ENCODE peak calls at places on chromosomes 16 and 17, in six cellular contexts. One of them, this sample, is unnamed.

GRCh38 chr17:49604314-49604869 is 28.7 kb downstream of the NXPH3 start:
- DNase-seq in WERI-Rb-1: no peak
- DNase-seq in heart right ventricle: no peak
- DNase-seq in ovary: no peak
- DNase-seq in tibial artery: no peak
- DNase-seq in lower lobe of right lung: no peak
- DNase-seq in this sample: no peak

GRCh38 chr17:26818736-26819135 is 475.2 kb upstream of the WSB1 start:
- DNase-seq in WERI-Rb-1: no peak
- DNase-seq in heart right ventricle: no peak
- DNase-seq in ovary: no peak
- DNase-seq in tibial artery: no peak
- DNase-seq in lower lobe of right lung: no peak
- DNase-seq in this sample: no peak

GRCh38 chr17:73595068-73595865 is 49.0 kb downstream of the SDK2 start:
- DNase-seq in WERI-Rb-1: peak
- DNase-seq in heart right ventricle: peak
- DNase-seq in ovary: no peak
- DNase-seq in tibial artery: no peak
- DNase-seq in lower lobe of right lung: peak
- DNase-seq in this sample: no peak

GRCh38 chr17:21061971-21062526 is 19.2 kb upstream of the USP22 start:
- DNase-seq in WERI-Rb-1: no peak
- DNase-seq in heart right ventricle: no peak
- DNase-seq in ovary: no peak
- DNase-seq in tibial artery: no peak
- DNase-seq in lower lobe of right lung: no peak
- DNase-seq in this sample: no peak

GRCh38 chr17:82051776-82052637 is at the start of the genes GPS1 and RFNG:
- DNase-seq in WERI-Rb-1: peak
- DNase-seq in heart right ventricle: peak
- DNase-seq in ovary: peak
- DNase-seq in tibial artery: peak
- DNase-seq in lower lobe of right lung: peak
- DNase-seq in this sample: no peak

GRCh38 chr16:81873843-81874752 is 95.0 kb downstream of the PLCG2 start:
- DNase-seq in WERI-Rb-1: peak
- DNase-seq in heart right ventricle: peak
- DNase-seq in ovary: no peak
- DNase-seq in tibial artery: peak
- DNase-seq in lower lobe of right lung: peak
- DNase-seq in this sample: peak

GRCh38 chr16:12171206-12171605 is 194.7 kb downstream of the SNX29 start:
- DNase-seq in WERI-Rb-1: no peak
- DNase-seq in heart right ventricle: no peak
- DNase-seq in ovary: no peak
- DNase-seq in tibial artery: no peak
- DNase-seq in lower lobe of right lung: no peak
- DNase-seq in this sample: no peak

GRCh38 chr16:54033747-54034146 is 252.8 kb downstream of the IRX3 start:
- DNase-seq in WERI-Rb-1: no peak
- DNase-seq in heart right ventricle: no peak
- DNase-seq in ovary: no peak
- DNase-seq in tibial artery: no peak
- DNase-seq in lower lobe of right lung: no peak
- DNase-seq in this sample: no peak

GRCh38 chr16:83967838-83968482 is at the start of gene NECAB2:
- DNase-seq in WERI-Rb-1: peak
- DNase-seq in heart right ventricle: peak
- DNase-seq in ovary: no peak
- DNase-seq in tibial artery: no peak
- DNase-seq in lower lobe of right lung: peak
- DNase-seq in this sample: no peak

GRCh38 chr16:69440236-69440635 is 15.8 kb downstream of the CYB5B start:
- DNase-seq in WERI-Rb-1: no peak
- DNase-seq in heart right ventricle: no peak
- DNase-seq in ovary: no peak
- DNase-seq in tibial artery: no peak
- DNase-seq in lower lobe of right lung: no peak
- DNase-seq in this sample: no peak

GRCh38 chr16:48561960-48562393 is 48.0 kb downstream of the N4BP1 start:
- DNase-seq in WERI-Rb-1: no peak
- DNase-seq in heart right ventricle: no peak
- DNase-seq in ovary: no peak
- DNase-seq in tibial artery: no peak
- DNase-seq in lower lobe of right lung: no peak
- DNase-seq in this sample: peak

GRCh38 chr16:75014318-75014717 is 15.5 kb downstream of the ZNRF1 start:
- DNase-seq in WERI-Rb-1: no peak
- DNase-seq in heart right ventricle: no peak
- DNase-seq in ovary: no peak
- DNase-seq in tibial artery: no peak
- DNase-seq in lower lobe of right lung: no peak
- DNase-seq in this sample: no peak

GRCh38 chr17:17766351-17767095 is 70.3 kb downstream of the SREBF1 start:
- DNase-seq in WERI-Rb-1: peak
- DNase-seq in heart right ventricle: no peak
- DNase-seq in ovary: no peak
- DNase-seq in tibial artery: no peak
- DNase-seq in lower lobe of right lung: no peak
- DNase-seq in this sample: no peak

GRCh38 chr17:58382108-58382884 is 30.3 kb upstream of the SUPT4H1 start:
- DNase-seq in WERI-Rb-1: no peak
- DNase-seq in heart right ventricle: no peak
- DNase-seq in ovary: no peak
- DNase-seq in tibial artery: no peak
- DNase-seq in lower lobe of right lung: no peak
- DNase-seq in this sample: no peak

GRCh38 chr16:56632848-56633365 is 448 bp downstream of the MT1M start:
- DNase-seq in WERI-Rb-1: no peak
- DNase-seq in heart right ventricle: no peak
- DNase-seq in ovary: no peak
- DNase-seq in tibial artery: no peak
- DNase-seq in lower lobe of right lung: no peak
- DNase-seq in this sample: no peak

GRCh38 chr16:56632160-56632847 is at the start of gene MT1M:
- DNase-seq in WERI-Rb-1: no peak
- DNase-seq in heart right ventricle: no peak
- DNase-seq in ovary: no peak
- DNase-seq in tibial artery: peak
- DNase-seq in lower lobe of right lung: peak
- DNase-seq in this sample: no peak

GRCh38 chr16:56631832-56632159 is 663 bp upstream of the MT1M start:
- DNase-seq in WERI-Rb-1: no peak
- DNase-seq in heart right ventricle: no peak
- DNase-seq in ovary: no peak
- DNase-seq in tibial artery: no peak
- DNase-seq in lower lobe of right lung: no peak
- DNase-seq in this sample: no peak

GRCh38 chr16:56634715-56635440 is 2.4 kb downstream of the MT1M start:
- DNase-seq in WERI-Rb-1: no peak
- DNase-seq in heart right ventricle: no peak
- DNase-seq in ovary: no peak
- DNase-seq in tibial artery: no peak
- DNase-seq in lower lobe of right lung: no peak
- DNase-seq in this sample: no peak

GRCh38 chr16:56633535-56633934 is 1.1 kb downstream of the MT1M start:
- DNase-seq in WERI-Rb-1: no peak
- DNase-seq in heart right ventricle: no peak
- DNase-seq in ovary: no peak
- DNase-seq in tibial artery: no peak
- DNase-seq in lower lobe of right lung: no peak
- DNase-seq in this sample: no peak
- H3K4me3 ChIP-seq in WERI-Rb-1: no peak
- H3K4me3 ChIP-seq in heart right ventricle: no peak
- H3K4me3 ChIP-seq in ovary: no peak
- H3K4me3 ChIP-seq in tibial artery: peak
- H3K4me3 ChIP-seq in lower lobe of right lung: peak
- H3K4me3 ChIP-seq in this sample: no peak

DNA sequence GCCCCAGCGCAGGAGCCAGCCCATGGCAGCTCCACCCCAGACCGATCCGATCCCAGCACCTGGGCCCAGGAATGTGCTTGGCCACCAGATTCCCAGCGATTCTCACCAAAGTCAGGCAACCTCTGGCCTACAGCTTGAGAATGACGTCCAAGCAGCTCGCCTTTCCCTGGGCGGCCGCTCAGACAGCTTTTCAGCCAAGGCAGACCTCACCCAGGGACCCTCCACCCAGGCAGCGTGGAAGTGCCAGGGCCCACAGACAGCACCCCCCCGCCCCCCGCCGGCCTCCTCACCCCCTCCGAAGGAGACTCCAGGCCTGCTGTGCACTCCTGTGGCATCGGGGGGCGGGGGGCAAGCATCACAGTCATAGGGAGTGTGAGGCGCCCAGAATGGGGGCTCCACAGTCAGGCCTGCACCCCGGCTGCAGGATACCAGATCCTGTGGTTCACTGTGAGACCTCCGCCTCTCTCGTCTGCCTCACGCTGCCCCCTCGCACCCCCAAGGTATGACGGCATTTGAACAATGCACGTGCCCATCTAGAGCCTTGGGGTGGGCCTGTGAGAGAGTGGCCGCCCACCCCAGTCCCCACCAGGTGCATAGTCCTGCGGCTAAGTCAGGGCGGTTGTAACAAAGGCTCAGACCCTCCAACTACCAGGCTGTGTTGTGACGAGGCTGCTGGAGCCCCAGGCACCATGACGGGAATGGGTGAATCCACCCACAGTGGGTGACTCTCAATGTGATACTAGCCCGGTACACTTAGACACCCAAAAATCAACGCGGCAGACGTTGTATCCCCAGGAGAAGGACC is 6.0 kb downstream of the CEP295NL start:
- DNase-seq in WERI-Rb-1: no peak
- DNase-seq in heart right ventricle: no peak
- DNase-seq in ovary: no peak
- DNase-seq in tibial artery: no peak
- DNase-seq in lower lobe of right lung: no peak
- DNase-seq in this sample: no peak
- H3K27ac ChIP-seq in WERI-Rb-1: no peak
- H3K27ac ChIP-seq in heart right ventricle: peak
- H3K27ac ChIP-seq in ovary: peak
- H3K27ac ChIP-seq in tibial artery: peak
- H3K27ac ChIP-seq in lower lobe of right lung: peak
- H3K27ac ChIP-seq in this sample: no peak

DNA sequence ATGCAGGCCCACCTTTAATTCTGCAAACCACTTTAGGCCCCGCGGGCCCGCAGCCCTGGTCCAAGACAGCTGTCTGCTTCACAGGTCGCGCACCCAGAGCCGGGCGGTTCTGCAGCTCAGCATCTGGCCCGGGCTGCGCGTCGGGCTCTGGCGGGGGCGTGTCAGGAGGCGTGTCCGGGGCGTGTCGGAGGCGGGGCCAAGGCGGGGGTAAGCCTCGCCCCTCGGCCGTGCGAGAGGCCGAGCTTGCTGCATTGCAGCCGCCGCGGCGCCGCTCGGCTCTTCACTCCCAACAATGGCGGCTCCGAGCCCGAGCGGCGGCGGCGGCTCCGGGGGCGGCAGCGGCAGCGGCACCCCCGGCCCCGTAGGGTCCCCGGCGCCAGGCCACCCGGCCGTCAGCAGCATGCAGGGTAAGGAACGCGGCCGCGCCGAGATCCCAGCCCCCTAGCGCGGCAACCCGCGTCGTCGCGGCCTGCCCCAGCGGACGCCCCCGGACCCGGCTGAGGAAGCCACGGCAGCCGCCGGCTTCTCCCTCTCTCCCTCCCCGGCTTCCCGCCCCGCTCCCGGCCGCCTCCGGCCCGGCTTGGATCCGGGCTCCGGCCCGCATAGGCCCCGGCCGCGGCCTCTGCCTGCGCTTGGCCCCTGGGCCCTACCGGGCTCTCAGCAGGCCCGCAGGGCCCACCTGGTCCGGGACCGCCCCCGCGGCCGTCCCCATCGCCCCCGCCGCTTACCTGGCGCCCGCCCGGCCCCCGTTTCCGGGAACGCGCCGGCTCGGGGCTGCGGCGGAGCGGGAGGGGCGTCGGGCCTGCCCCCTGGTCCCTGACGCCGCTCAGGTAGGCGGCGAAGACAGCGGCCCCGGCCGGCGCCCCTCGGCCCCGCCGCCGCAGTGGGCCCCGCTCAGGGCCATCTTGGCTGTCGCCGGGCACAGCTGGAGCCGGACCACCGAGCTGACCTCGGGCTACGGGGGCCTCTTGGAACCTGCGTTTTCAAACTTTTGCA is at the start of gene MAP2K4:
- DNase-seq in WERI-Rb-1: peak
- DNase-seq in heart right ventricle: peak
- DNase-seq in ovary: peak
- DNase-seq in tibial artery: peak
- DNase-seq in lower lobe of right lung: peak
- DNase-seq in this sample: peak
- TF ChIP-seq CTCF in WERI-Rb-1: no peak
- TF ChIP-seq CTCF in heart right ventricle: no peak
- TF ChIP-seq CTCF in ovary: no peak
- TF ChIP-seq CTCF in tibial artery: no peak
- TF ChIP-seq CTCF in lower lobe of right lung: no peak
- TF ChIP-seq CTCF in this sample: no peak

GRCh38 chr16:1979271-1980025 is 1.8 kb downstream of the NOXO1 start:
- DNase-seq in WERI-Rb-1: no peak
- DNase-seq in heart right ventricle: no peak
- DNase-seq in ovary: no peak
- DNase-seq in tibial artery: no peak
- DNase-seq in lower lobe of right lung: peak
- DNase-seq in this sample: no peak

GRCh38 chr16:1977875-1978268 is 3.4 kb downstream of the NOXO1 start:
- DNase-seq in WERI-Rb-1: no peak
- DNase-seq in heart right ventricle: no peak
- DNase-seq in ovary: no peak
- DNase-seq in tibial artery: no peak
- DNase-seq in lower lobe of right lung: peak
- DNase-seq in this sample: no peak

GRCh38 chr16:1980026-1980769 is 1.1 kb downstream of the NOXO1 start:
- DNase-seq in WERI-Rb-1: no peak
- DNase-seq in heart right ventricle: no peak
- DNase-seq in ovary: no peak
- DNase-seq in tibial artery: no peak
- DNase-seq in lower lobe of right lung: no peak
- DNase-seq in this sample: no peak

GRCh38 chr16:1976951-1977874 is 4.1 kb downstream of the NOXO1 start:
- DNase-seq in WERI-Rb-1: no peak
- DNase-seq in heart right ventricle: no peak
- DNase-seq in ovary: no peak
- DNase-seq in tibial artery: no peak
- DNase-seq in lower lobe of right lung: peak
- DNase-seq in this sample: no peak

DNA sequence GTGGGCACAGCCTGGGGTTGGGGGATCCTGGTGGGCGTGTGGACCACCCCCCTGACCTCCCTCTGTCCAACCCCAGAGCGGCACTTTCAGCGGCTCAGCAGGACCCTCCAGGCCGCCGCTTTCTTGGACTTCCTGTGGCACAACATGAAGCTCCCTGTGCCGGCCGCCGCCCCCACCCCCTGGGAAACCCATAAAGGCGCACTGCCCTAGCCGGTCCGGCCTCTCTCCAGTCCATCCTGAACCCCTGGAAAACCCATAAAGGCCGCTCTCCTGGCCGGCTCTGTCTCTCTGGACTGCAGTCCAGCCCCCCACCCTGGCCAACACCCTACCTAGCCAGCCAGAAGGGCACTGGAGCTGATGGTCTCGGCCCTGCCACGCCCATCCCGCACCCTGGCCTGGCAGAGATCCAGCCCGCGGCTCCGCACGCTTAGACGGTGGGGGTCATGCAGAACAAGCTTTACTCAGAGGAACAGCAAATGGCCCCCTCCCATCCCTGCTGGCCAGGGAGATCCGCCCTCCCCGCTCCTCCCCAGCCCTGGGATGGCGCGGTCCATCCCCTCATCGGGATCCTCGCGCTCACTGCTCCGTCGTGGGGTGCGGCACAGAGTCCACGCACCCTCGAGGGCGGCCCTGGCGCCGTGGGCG is 2.7 kb downstream of the NOXO1 start:
- DNase-seq in WERI-Rb-1: no peak
- DNase-seq in heart right ventricle: no peak
- DNase-seq in ovary: no peak
- DNase-seq in tibial artery: no peak
- DNase-seq in lower lobe of right lung: no peak
- DNase-seq in this sample: no peak
- H3K4me3 ChIP-seq in WERI-Rb-1: no peak
- H3K4me3 ChIP-seq in heart right ventricle: no peak
- H3K4me3 ChIP-seq in ovary: no peak
- H3K4me3 ChIP-seq in tibial artery: no peak
- H3K4me3 ChIP-seq in lower lobe of right lung: peak
- H3K4me3 ChIP-seq in this sample: no peak

This sample was measured in brain microvascular endothelial cell.